ENCODE peak calls at places on chromosome 1, in eight cellular contexts. M is transverse colon; R is right atrium auricular region; A is AG04450; K is body of pancreas; D is effector memory CD4-positive, alpha-beta T cell; X is foreskin keratinocyte; C is pancreas. L is an unnamed sample.
A peak's percentile ranks its signal among the peaks of the same experiment; 100 is the strongest.

GRCh38 chr1:6345009-6345408 is 48.6 kb downstream of the ACOT7 start:
- DNase-seq in M (peak; percentile 53), R (no peak), A (no peak), K (no peak), D (no peak), X (no peak), C (no peak), L (no peak)

GRCh38 chr1:50979964-50980363 is 9.9 kb downstream of the CDKN2C start:
- DNase-seq in M (no peak), R (no peak), A (no peak), K (no peak), D (no peak), X (no peak), C (no peak), L (no peak)

GRCh38 chr1:230824571-230825060 is 43.7 kb downstream of the C1orf198 start:
- DNase-seq in M (no peak), R (peak; percentile 59), A (no peak), K (peak; percentile 68), D (no peak), X (no peak), C (peak; percentile 35), L (no peak)

GRCh38 chr1:184558691-184559090 is 171.9 kb downstream of the C1orf21 start:
- DNase-seq in M (no peak), R (no peak), A (no peak), K (no peak), D (no peak), X (peak; percentile 77), C (no peak), L (no peak)

GRCh38 chr1:228734881-228735801 is at the start of gene RHOU:
- DNase-seq in M (peak; percentile 80), R (peak; percentile 71), A (no peak), K (peak; percentile 81), D (peak; percentile 36), X (no peak), C (peak; percentile 86), L (peak; percentile 2)

GRCh38 chr1:119947468-119947867 is 51.2 kb upstream of the ADAM30 start:
- DNase-seq in M (no peak), R (no peak), A (peak; percentile 81), K (no peak), D (no peak), X (no peak), C (no peak), L (no peak)

GRCh38 chr1:110208916-110209650 is 1.0 kb upstream of the KCNC4 start:
- DNase-seq in M (no peak), R (no peak), A (no peak), K (peak; percentile 72), D (no peak), X (no peak), C (peak; percentile 55), L (no peak)

GRCh38 chr1:220274122-220274855 is 2.0 kb upstream of the RAB3GAP2 start:
- DNase-seq in M (no peak), R (no peak), A (no peak), K (no peak), D (no peak), X (no peak), C (no peak), L (no peak)

GRCh38 chr1:154755858-154756730 is 114.0 kb downstream of the KCNN3 start:
- DNase-seq in M (no peak), R (no peak), A (no peak), K (peak; percentile 47), D (no peak), X (no peak), C (no peak), L (no peak)

GRCh38 chr1:64942118-64942517 is 24.2 kb downstream of the JAK1 start:
- DNase-seq in M (no peak), R (no peak), A (no peak), K (no peak), D (no peak), X (no peak), C (no peak), L (no peak)

GRCh38 chr1:20540281-20540680 is 12.1 kb upstream of the FAM43B start:
- DNase-seq in M (no peak), R (no peak), A (no peak), K (no peak), D (no peak), X (no peak), C (no peak), L (no peak)

GRCh38 chr1:208034135-208034534 is 123.2 kb upstream of the CD34 start:
- DNase-seq in M (no peak), R (no peak), A (no peak), K (no peak), D (no peak), X (no peak), C (no peak), L (no peak)
- H3K27ac ChIP-seq in M (no peak overlapping the region), R (no peak overlapping the region), A (no peak overlapping the region), K (no peak overlapping the region), D (no peak overlapping the region), X (no peak overlapping the region), C (no peak overlapping the region), L (no peak overlapping the region)

GRCh38 chr1:207085887-207086286 is 2.8 kb upstream of the C4BPB start:
- DNase-seq in M (no peak), R (no peak), A (no peak), K (no peak), D (no peak), X (no peak), C (no peak), L (no peak)

GRCh38 chr1:207088161-207088560 is 499 bp upstream of the C4BPB start:
- DNase-seq in M (no peak), R (no peak), A (no peak), K (no peak), D (no peak), X (no peak), C (no peak), L (no peak)

GRCh38 chr1:207081806-207082205 is 6.9 kb upstream of the C4BPB start:
- DNase-seq in M (no peak), R (no peak), A (no peak), K (no peak), D (no peak), X (no peak), C (no peak), L (no peak)

GRCh38 chr1:207084241-207084640 is 4.4 kb upstream of the C4BPB start:
- DNase-seq in M (no peak), R (no peak), A (no peak), K (no peak), D (no peak), X (no peak), C (no peak), L (no peak)

DNA sequence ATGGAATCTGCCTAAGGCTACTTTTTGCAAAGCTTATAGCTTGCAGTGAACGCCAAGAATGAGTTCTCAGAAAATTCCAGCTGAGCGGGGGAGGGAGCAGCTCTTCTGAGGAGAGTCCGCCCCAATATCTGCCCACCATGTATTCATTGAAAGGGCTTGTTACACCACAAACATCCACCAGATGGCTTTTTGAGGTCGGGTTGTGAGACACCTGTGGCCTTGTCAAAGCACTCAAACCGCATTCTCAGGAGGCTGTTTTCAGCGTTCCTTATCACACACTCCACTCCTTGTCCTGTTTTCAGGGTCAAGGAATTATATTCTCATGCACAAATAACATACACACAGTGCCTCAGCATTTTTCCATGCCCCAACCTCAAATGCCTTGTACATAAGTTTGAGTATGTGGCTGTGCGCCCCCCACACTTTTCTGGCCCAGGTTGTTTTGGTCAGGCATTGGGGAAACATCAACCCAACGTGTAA is 3.9 kb upstream of the C4BPB start:
- DNase-seq in M (peak; percentile 58), R (no peak), A (peak; percentile 8), K (peak; percentile 74), D (peak; percentile 11), X (no peak), C (peak; percentile 69), L (peak; percentile 57)
- H3K27ac ChIP-seq in M (no peak overlapping the region), R (no peak overlapping the region), A (no peak overlapping the region), K (no peak overlapping the region), D (no peak overlapping the region), X (no peak overlapping the region), C (no peak overlapping the region), L (no peak overlapping the region)

DNA sequence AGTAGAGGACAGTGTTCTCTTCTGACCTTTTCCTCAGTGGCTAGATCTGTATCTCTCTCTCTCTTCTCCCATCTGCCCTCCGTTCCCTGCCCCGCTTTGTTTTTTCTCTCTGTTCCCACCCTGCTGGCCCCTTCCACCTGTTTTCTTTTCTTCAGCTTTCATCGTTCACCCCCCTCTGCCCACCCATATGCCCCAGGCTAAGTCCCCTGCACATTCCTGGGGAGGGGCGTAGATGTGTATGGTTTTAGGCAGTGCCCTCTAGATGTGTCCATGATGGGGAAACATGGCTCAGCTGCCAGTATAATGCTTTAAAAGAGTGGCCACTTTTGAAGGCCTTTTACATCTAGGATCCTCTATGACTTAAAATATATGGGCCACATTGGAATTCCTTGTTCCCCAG is 13.6 kb downstream of the S100A11 start:
- DNase-seq in M (no peak), R (no peak), A (no peak), K (no peak), D (no peak), X (no peak), C (no peak), L (no peak)
- H3K27ac ChIP-seq in M (no peak overlapping the region), R (no peak overlapping the region), A (no peak overlapping the region), K (no peak overlapping the region), D (no peak overlapping the region), X (peak overlapping the region; percentile 97), C (no peak overlapping the region), L (no peak overlapping the region)

GRCh38 chr1:167489581-167490340 is 28.6 kb downstream of the CD247 start:
- DNase-seq in M (no peak), R (no peak), A (no peak), K (no peak), D (peak; percentile 23), X (no peak), C (no peak), L (no peak)
- H3K27ac ChIP-seq in M (no peak overlapping the region), R (no peak overlapping the region), A (no peak overlapping the region), K (no peak overlapping the region), D (peak overlapping the region; percentile 70), X (no peak overlapping the region), C (no peak overlapping the region), L (no peak overlapping the region)

L was measured in caudate nucleus.